ENCODE peak calls at places on chromosomes 13 and 19, in six cellular contexts. N, D, A, V, O and P are unnamed samples. For H3F3A, the result is how much of the 10 kb centered on the place peaks cover.

GRCh38 chr13:30750036-30750435 is 14.7 kb downstream of the ALOX5AP start:
- DNase-seq in N (no peak), D (no peak), A (no peak), V (no peak), O (no peak), P (no peak)

GRCh38 chr13:70249332-70250064 is 141.2 kb upstream of the KLHL1 start:
- DNase-seq in N (peak), D (peak), A (no peak), V (peak), O (no peak), P (peak)

GRCh38 chr19:30236006-30236405 is 136.2 kb upstream of the ZNF536 start:
- DNase-seq in N (peak), D (no peak), A (no peak), V (peak), O (no peak), P (no peak)

GRCh38 chr19:18009412-18010066 is 1.6 kb downstream of the ARRDC2 start:
- DNase-seq in N (no peak), D (peak), A (no peak), V (no peak), O (peak), P (no peak)

GRCh38 chr19:55179570-55180484 is at the start of gene SYT5:
- DNase-seq in N (peak), D (peak), A (peak), V (peak), O (peak), P (no peak)

GRCh38 chr19:40257096-40257517 is 28.0 kb downstream of the AKT2 start:
- DNase-seq in N (no peak), D (peak), A (no peak), V (no peak), O (no peak), P (peak)

GRCh38 chr13:106098778-106099177 is 436.7 kb downstream of the EFNB2 start:
- DNase-seq in N (no peak), D (no peak), A (no peak), V (peak), O (no peak), P (no peak)

GRCh38 chr13:60838581-60838980 is 441.6 kb downstream of the TDRD3 start:
- DNase-seq in N (no peak), D (peak), A (no peak), V (no peak), O (no peak), P (no peak)

GRCh38 chr13:114045113-114045735 is 71.3 kb upstream of the C13orf46 start:
- DNase-seq in N (no peak), D (no peak), A (no peak), V (no peak), O (no peak), P (no peak)

GRCh38 chr13:53941588-53942190 is 913.1 kb downstream of the OLFM4 start:
- DNase-seq in N (peak), D (no peak), A (no peak), V (no peak), O (no peak), P (no peak)

GRCh38 chr13:102402292-102402691 is 444 bp upstream of the FGF14 start:
- DNase-seq in N (peak), D (no peak), A (no peak), V (peak), O (peak), P (no peak)

GRCh38 chr13:102401755-102402154 is at the start of gene FGF14:
- DNase-seq in N (no peak), D (no peak), A (no peak), V (peak), O (no peak), P (no peak)

GRCh38 chr13:102399791-102400618 is 1.8 kb downstream of the FGF14 start:
- DNase-seq in N (peak), D (no peak), A (peak), V (peak), O (peak), P (no peak)

GRCh38 chr13:102401305-102401704 is 543 bp downstream of the FGF14 start:
- DNase-seq in N (no peak), D (no peak), A (no peak), V (no peak), O (peak), P (no peak)

DNA sequence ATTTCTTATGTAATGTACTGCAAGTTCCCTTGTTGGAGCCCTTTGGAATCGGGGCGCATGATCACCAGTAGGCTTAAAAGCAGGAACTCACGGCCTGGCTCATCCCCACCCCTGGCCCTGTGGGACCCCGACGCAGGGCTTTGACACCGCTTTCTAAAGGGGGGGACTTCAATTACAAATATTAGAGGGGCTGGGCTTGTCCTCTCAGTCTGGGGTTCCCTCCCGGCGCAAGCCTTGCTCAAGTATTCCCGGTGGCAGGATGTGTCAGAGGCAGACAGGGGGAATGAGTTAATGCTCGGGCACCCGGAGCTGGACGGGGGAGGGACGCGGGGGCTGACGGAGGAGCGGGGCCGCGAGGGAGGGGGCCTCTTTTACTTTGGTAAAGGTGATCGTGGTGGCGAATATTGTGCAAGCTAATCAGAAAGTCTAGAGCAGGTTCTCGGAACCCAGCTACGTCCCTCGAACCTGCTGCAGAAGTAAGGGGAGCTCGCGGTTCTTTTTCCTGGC is 1.2 kb downstream of the FGF14 start:
- DNase-seq in N (peak), D (no peak), A (no peak), V (peak), O (peak), P (no peak)
- TF ChIP-seq EZH2 in N (peak), D (no peak), A (no peak), V (peak), O (peak), P (no peak)

GRCh38 chr19:1258707-1259205 is 10.4 kb downstream of the MIDN start:
- DNase-seq in N (no peak), D (no peak), A (no peak), V (no peak), O (peak), P (no peak)
- H3F3A ChIP-seq in N (half or more), D (under half), A (under half), V (half or more), O (half or more), P (half or more)

GRCh38 chr19:10593148-10593547 is 6.0 kb upstream of the AP1M2 start:
- DNase-seq in N (no peak), D (no peak), A (no peak), V (no peak), O (no peak), P (no peak)

GRCh38 chr19:10587839-10588150 is 683 bp upstream of the AP1M2 start:
- DNase-seq in N (no peak), D (no peak), A (no peak), V (no peak), O (no peak), P (no peak)

GRCh38 chr19:10586396-10586795 is 716 bp downstream of the AP1M2 start:
- DNase-seq in N (no peak), D (no peak), A (no peak), V (no peak), O (no peak), P (no peak)

GRCh38 chr19:10583021-10583776 is 3.9 kb downstream of the AP1M2 start:
- DNase-seq in N (peak), D (no peak), A (no peak), V (no peak), O (no peak), P (no peak)

GRCh38 chr19:10587022-10587838 is at the start of gene AP1M2:
- DNase-seq in N (peak), D (peak), A (no peak), V (no peak), O (no peak), P (peak)
- TF ChIP-seq EZH2 in N (no peak), D (no peak), A (no peak), V (peak), O (no peak), P (no peak)

GRCh38 chr13:40770609-40770933 is 419 bp downstream of the MRPS31 start:
- DNase-seq in N (no peak), D (no peak), A (no peak), V (no peak), O (no peak), P (no peak)

GRCh38 chr13:40769970-40770369 is 1.0 kb downstream of the MRPS31 start:
- DNase-seq in N (no peak), D (no peak), A (no peak), V (no peak), O (no peak), P (no peak)

GRCh38 chr13:40764587-40765403 is 6.2 kb downstream of the MRPS31 start:
- DNase-seq in N (no peak), D (no peak), A (no peak), V (no peak), O (peak), P (no peak)

GRCh38 chr13:40762849-40763248 is 8.1 kb downstream of the MRPS31 start:
- DNase-seq in N (no peak), D (no peak), A (no peak), V (no peak), O (peak), P (no peak)

DNA sequence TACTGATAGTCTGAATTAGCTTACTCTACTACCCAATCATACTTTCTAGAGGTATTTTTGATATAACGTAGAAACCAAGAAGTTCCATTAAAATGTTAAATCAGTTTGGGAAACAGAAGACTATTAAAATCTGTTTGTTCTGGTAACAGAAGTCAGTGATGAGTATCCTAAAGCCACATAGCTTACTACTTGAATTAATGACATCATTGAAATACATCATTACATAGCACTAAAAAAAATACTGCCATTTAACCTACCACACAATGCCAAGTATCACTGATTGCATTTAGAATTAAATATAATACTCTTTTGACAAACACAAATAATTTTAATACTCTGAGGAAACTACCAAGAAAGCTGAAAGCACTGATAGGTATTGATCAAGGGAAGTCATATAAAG is 5.4 kb downstream of the MRPS31 start:
- DNase-seq in N (no peak), D (no peak), A (no peak), V (no peak), O (no peak), P (no peak)
- H3F3A ChIP-seq in N (under half), D (under half), A (under half), V (under half), O (under half), P (under half)

GRCh38 chr19:41937976-41938375 is 9.7 kb upstream of the ERFL start:
- DNase-seq in N (peak), D (no peak), A (no peak), V (no peak), O (no peak), P (no peak)

GRCh38 chr19:41937525-41937924 is 9.3 kb upstream of the ERFL start:
- DNase-seq in N (peak), D (no peak), A (no peak), V (no peak), O (no peak), P (no peak)

GRCh38 chr19:41939861-41940442 is 11.7 kb upstream of the ERFL start:
- DNase-seq in N (peak), D (no peak), A (no peak), V (peak), O (peak), P (no peak)

GRCh38 chr19:41941410-41942202 is 13.4 kb upstream of the ERFL start:
- DNase-seq in N (no peak), D (no peak), A (no peak), V (no peak), O (no peak), P (no peak)

GRCh38 chr19:41940443-41941409 is 12.5 kb upstream of the ERFL start:
- DNase-seq in N (peak), D (no peak), A (no peak), V (no peak), O (peak), P (no peak)
- TF ChIP-seq EZH2 in N (peak), D (no peak), A (no peak), V (peak), O (no peak), P (no peak)

DNA sequence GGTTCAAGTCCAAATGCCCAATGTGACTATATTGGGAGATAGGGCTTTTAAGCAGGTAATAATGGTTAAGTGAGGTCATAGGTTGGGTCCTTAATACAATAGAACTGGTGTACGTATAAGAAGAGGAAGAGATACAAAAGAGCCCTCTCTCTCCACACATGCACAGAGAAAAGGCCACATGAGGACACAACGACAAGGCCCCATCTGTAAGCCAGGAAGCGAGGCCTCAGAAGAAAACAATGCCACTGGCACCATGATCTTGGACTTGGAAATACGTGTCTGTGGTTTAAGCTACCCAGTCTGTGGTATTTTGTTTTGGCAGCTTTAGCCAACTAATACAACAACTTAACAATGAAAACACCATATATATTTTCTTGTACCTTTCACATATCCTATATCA is 23.4 kb upstream of the RFC3 start:
- DNase-seq in N (no peak), D (no peak), A (no peak), V (no peak), O (peak), P (no peak)
- H3F3A ChIP-seq in N (under half), D (under half), A (under half), V (under half), O (under half), P (under half)